ENCODE peak calls at places on chromosome 4, in six cellular contexts. I is IMR-90, M is H9, O is H1, P is neuronal stem cell, K is trophoblast cell. G is an unnamed sample.

GRCh38 chr4:182862166-182862875 is 54.9 kb downstream of the DCTD start:
- DNase-seq in I (no peak), M (peak; percentile 73), O (no peak), P (no peak), K (no peak), G (no peak)

GRCh38 chr4:98778206-98778605 is 119.8 kb upstream of the TSPAN5 start:
- DNase-seq in I (peak; percentile 91), M (no peak), O (no peak), P (no peak), K (peak; percentile 19), G (peak; percentile 94)

GRCh38 chr4:122873752-122874151 is 47.1 kb downstream of the FGF2 start:
- DNase-seq in I (peak; percentile 88), M (no peak), O (no peak), P (no peak), K (no peak), G (peak; percentile 82)

GRCh38 chr4:77185681-77186080 is 28.7 kb downstream of the CCNG2 start:
- DNase-seq in I (no peak), M (no peak), O (no peak), P (no peak), K (no peak), G (no peak)

GRCh38 chr4:27921236-27921635 is 1060.6 kb downstream of the STIM2 start:
- DNase-seq in I (peak; percentile 22), M (no peak), O (no peak), P (no peak), K (no peak), G (no peak)

GRCh38 chr4:88613417-88613875 is 21.2 kb downstream of the HERC3 start:
- DNase-seq in I (no peak), M (no peak), O (no peak), P (no peak), K (no peak), G (no peak)

GRCh38 chr4:7964890-7965662 is 25.4 kb upstream of the AFAP1 start:
- DNase-seq in I (peak; percentile 71), M (peak; percentile 64), O (no peak), P (no peak), K (peak; percentile 90), G (peak; percentile 57)

GRCh38 chr4:76607846-76608245 is 172.8 kb downstream of the SHROOM3 start:
- DNase-seq in I (no peak), M (no peak), O (no peak), P (no peak), K (no peak), G (no peak)

GRCh38 chr4:184328022-184328736 is 110.5 kb upstream of the ENPP6 start:
- DNase-seq in I (no peak), M (no peak), O (no peak), P (no peak), K (peak; percentile 19), G (no peak)

GRCh38 chr4:168197926-168198325 is 105.6 kb downstream of the ANXA10 start:
- DNase-seq in I (peak; percentile 6), M (no peak), O (no peak), P (no peak), K (no peak), G (no peak)

GRCh38 chr4:126051709-126052424 is 737.1 kb downstream of the FAT4 start:
- DNase-seq in I (peak; percentile 84), M (no peak), O (no peak), P (no peak), K (peak; percentile 35), G (peak; percentile 69)

GRCh38 chr4:39664828-39665731 is 26.4 kb upstream of the SMIM14 start:
- DNase-seq in I (peak; percentile 75), M (no peak), O (no peak), P (no peak), K (no peak), G (peak; percentile 56)

GRCh38 chr4:130359537-130359936 is 1263.6 kb downstream of the C4orf33 start:
- DNase-seq in I (peak; percentile 35), M (no peak), O (no peak), P (no peak), K (no peak), G (peak; percentile 21)

GRCh38 chr4:76665721-76666120 is 230.7 kb downstream of the SHROOM3 start:
- DNase-seq in I (no peak), M (no peak), O (no peak), P (no peak), K (no peak), G (no peak)

GRCh38 chr4:16056681-16057400 is 27.0 kb downstream of the PROM1 start:
- DNase-seq in I (no peak), M (no peak), O (no peak), P (no peak), K (no peak), G (peak; percentile 17)

GRCh38 chr4:26779674-26780073 is 81.0 kb upstream of the STIM2 start:
- DNase-seq in I (peak; percentile 48), M (no peak), O (no peak), P (no peak), K (no peak), G (no peak)

GRCh38 chr4:152522754-152523153 is 13.1 kb downstream of the FBXW7 start:
- DNase-seq in I (no peak), M (no peak), O (no peak), P (no peak), K (no peak), G (no peak)

GRCh38 chr4:181662383-181662782 is 580.8 kb upstream of the TENM3 start:
- DNase-seq in I (peak; percentile 45), M (no peak), O (no peak), P (peak; percentile 4), K (no peak), G (no peak)

GRCh38 chr4:54661686-54662085 is 3.9 kb downstream of the KIT start:
- DNase-seq in I (peak; percentile 92), M (no peak), O (no peak), P (no peak), K (peak; percentile 94), G (peak; percentile 68)

DNA sequence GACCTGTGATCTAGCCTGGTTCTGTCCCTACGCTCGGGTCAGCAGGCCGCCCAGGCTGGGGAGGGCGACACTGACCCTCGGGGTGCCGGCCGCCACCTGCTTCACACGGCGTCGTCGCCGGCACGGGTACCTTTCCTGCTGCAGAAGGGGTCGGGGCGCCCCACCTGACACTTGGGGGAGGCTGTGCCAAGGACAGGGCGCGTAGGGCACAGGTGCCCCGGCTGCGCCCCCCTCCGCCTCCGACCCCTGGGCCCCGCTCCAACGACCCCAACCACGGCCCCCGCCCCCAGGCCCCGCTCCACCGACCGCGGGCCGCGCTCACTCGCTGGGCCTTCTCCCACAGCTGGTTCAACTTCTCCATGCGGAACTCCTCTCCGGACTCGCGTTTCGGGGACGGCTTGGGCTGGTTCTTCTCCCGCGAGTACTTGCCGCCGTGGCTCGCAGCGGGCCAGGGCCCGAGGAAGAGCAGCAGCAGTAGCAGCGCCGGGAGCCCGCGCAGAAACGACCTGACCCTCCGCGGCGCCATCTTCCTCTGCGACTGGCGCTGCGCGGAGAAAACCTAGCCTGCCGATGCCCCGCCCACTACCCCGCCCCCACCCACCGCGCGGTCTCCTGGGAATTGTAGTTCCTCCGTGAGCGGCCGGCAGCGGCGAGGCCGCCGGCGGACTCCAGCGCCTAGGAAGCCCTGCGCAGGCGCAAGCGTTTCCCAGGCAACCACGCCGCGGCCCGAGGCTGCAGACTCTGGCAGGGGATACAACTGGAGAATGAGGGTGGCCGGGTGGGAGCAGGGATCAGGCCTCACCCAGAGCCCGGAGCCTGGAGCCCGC is at the start of gene LRPAP1:
- DNase-seq in I (peak; percentile 82), M (peak; percentile 96), O (peak; percentile 77), P (peak; percentile 95), K (peak; percentile 84), G (peak; percentile 89)
- H3K23ac ChIP-seq in I (peak within 1 kb of the TSS; percentile 91), M (no peak within 1 kb of the TSS), O (no peak within 1 kb of the TSS), P (peak within 1 kb of the TSS; percentile 68), K (no peak within 1 kb of the TSS), G (no peak within 1 kb of the TSS)

GRCh38 chr4:78337216-78337615 is 214.4 kb upstream of the ANXA3 start:
- DNase-seq in I (no peak), M (no peak), O (no peak), P (no peak), K (no peak), G (no peak)
- H2BK5ac ChIP-seq in I (no peak overlapping the region), M (no peak overlapping the region), O (no peak overlapping the region), P (no peak overlapping the region), K (no peak overlapping the region), G (no peak overlapping the region)

GRCh38 chr4:109723110-109723509 is 6.8 kb downstream of the PLA2G12A start:
- DNase-seq in I (no peak), M (no peak), O (no peak), P (no peak), K (no peak), G (no peak)

GRCh38 chr4:109722357-109722756 is 7.5 kb downstream of the PLA2G12A start:
- DNase-seq in I (no peak), M (no peak), O (no peak), P (no peak), K (no peak), G (no peak)

GRCh38 chr4:109721033-109721432 is 8.8 kb downstream of the PLA2G12A start:
- DNase-seq in I (peak; percentile 70), M (no peak), O (no peak), P (no peak), K (peak; percentile 64), G (peak; percentile 51)

DNA sequence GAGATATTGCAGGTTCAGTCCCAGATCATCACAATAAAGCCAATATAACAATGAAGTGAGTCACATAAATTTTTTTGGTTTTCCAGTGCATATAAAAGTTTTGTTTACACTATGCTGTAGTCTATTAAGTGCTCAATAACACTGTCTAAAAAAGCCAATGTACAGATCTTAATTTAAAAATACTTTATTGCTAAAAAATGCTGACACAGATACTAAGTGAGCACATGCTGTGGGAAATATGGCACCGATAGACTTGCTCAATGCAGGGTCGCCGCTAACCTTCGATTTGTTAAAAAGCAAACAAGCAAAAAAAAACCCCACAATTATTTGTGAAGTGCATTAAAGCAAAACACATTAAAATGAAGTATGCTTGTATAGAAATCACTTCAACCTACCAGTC is 10.3 kb downstream of the PLA2G12A start:
- DNase-seq in I (no peak), M (no peak), O (no peak), P (no peak), K (no peak), G (no peak)
- H4K91ac ChIP-seq in I (no peak overlapping the region), M (no peak overlapping the region), O (no peak overlapping the region), P (no peak overlapping the region), K (no peak overlapping the region), G (no peak overlapping the region)

GRCh38 chr4:41806807-41807206 is 58.3 kb upstream of the PHOX2B start:
- DNase-seq in I (no peak), M (no peak), O (no peak), P (no peak), K (no peak), G (no peak)
- H3K23ac ChIP-seq in I (no peak overlapping the region), M (no peak overlapping the region), O (no peak overlapping the region), P (no peak overlapping the region), K (no peak overlapping the region), G (no peak overlapping the region)

GRCh38 chr4:186258216-186258811 is 7.7 kb upstream of the F11 start:
- DNase-seq in I (no peak), M (no peak), O (no peak), P (no peak), K (no peak), G (no peak)
- H2BK5ac ChIP-seq in I (no peak overlapping the region), M (no peak overlapping the region), O (no peak overlapping the region), P (no peak overlapping the region), K (no peak overlapping the region), G (no peak overlapping the region)